ENCODE peak calls at places on chromosomes 2 and 18, in nine cellular contexts. Z is EL, H is right atrium auricular region, M is heart right ventricle, P is GM18507, O is HFFc6, J is RWPE1, X is B cell, E is RPMI8226. K is an unnamed sample.

GRCh38 chr2:238376884-238377391 is 49.8 kb upstream of the ASB1 start:
- DNase-seq in Z (peak; percentile 73), H (no peak), M (no peak), P (no peak), O (no peak), J (no peak), X (no peak), E (no peak), K (no peak)

GRCh38 chr2:224472137-224472536 is 70.2 kb upstream of the FAM124B start:
- DNase-seq in Z (no peak), H (no peak), M (no peak), P (no peak), O (no peak), J (no peak), X (no peak), E (no peak), K (no peak)

GRCh38 chr2:240646061-240646899 is 21.0 kb downstream of the GPR35 start:
- DNase-seq in Z (no peak), H (peak; percentile 54), M (no peak), P (no peak), O (no peak), J (no peak), X (no peak), E (peak; percentile 19), K (no peak)

GRCh38 chr2:168992026-168992425 is 39.1 kb downstream of the ABCB11 start:
- DNase-seq in Z (peak; percentile 60), H (no peak), M (no peak), P (no peak), O (no peak), J (peak; percentile 73), X (no peak), E (no peak), K (no peak)

GRCh38 chr2:218039171-218039570 is 29.9 kb upstream of the RUFY4 start:
- DNase-seq in Z (no peak), H (no peak), M (no peak), P (no peak), O (peak; percentile 22), J (peak; percentile 54), X (no peak), E (peak; percentile 19), K (peak; percentile 20)

GRCh38 chr2:166375736-166376487 is at the start of gene SCN9A:
- DNase-seq in Z (peak; percentile 90), H (peak; percentile 62), M (peak; percentile 51), P (peak; percentile 1), O (peak; percentile 77), J (peak; percentile 48), X (peak; percentile 8), E (peak; percentile 93), K (no peak)

GRCh38 chr2:45882707-45883106 is 231.2 kb downstream of the PRKCE start:
- DNase-seq in Z (no peak), H (peak; percentile 71), M (peak; percentile 69), P (no peak), O (no peak), J (no peak), X (no peak), E (no peak), K (no peak)

GRCh38 chr18:77101410-77102245 is 31.0 kb downstream of the MBP start:
- DNase-seq in Z (peak; percentile 99), H (peak; percentile 95), M (peak; percentile 64), P (no peak), O (peak; percentile 96), J (peak; percentile 93), X (peak; percentile 53), E (no peak), K (peak; percentile 75)

GRCh38 chr2:109383505-109384307 is 230.1 kb downstream of the SEPTIN10 start:
- DNase-seq in Z (no peak), H (no peak), M (no peak), P (no peak), O (no peak), J (no peak), X (no peak), E (no peak), K (no peak)

GRCh38 chr2:2557448-2557847 is 226.4 kb upstream of the MYT1L start:
- DNase-seq in Z (no peak), H (no peak), M (no peak), P (no peak), O (no peak), J (no peak), X (no peak), E (no peak), K (no peak)

GRCh38 chr2:7237476-7237875 is 320.3 kb downstream of the RNF144A start:
- DNase-seq in Z (no peak), H (no peak), M (no peak), P (no peak), O (no peak), J (no peak), X (no peak), E (no peak), K (no peak)

K was measured in stimulated activated effector memory CD8-positive, alpha-beta T cell treated with anti-CD3 and anti-CD28 coated beads, Interleukin-12 subunit alpha, Interleukin-12 subunit beta, amount 100 ng/mL, for 72 hours.